ENCODE peak calls at places on chromosomes 13 and 19, in seven cellular contexts. Z, A, B, Y, W, V and M are unnamed samples. For H3K9me3, the result is how much of the 10 kb centered on the place peaks cover.

GRCh38 chr19:7860902-7861618 is 13.1 kb downstream of the PRR36 start:
- DNase-seq in B (no peak), V (peak), Z (no peak), W (no peak), A (no peak), Y (no peak), M (no peak)

GRCh38 chr13:47216176-47216822 is 319.4 kb upstream of the HTR2A start:
- DNase-seq in A (no peak), Z (peak), V (no peak), B (no peak), Y (no peak), W (no peak), M (no peak)

GRCh38 chr19:43675269-43675879 is 5.4 kb upstream of the PLAUR start:
- DNase-seq in Y (peak), B (peak), V (peak), Z (peak), W (peak), A (no peak), M (no peak)

GRCh38 chr13:41934120-41934519 is 26.8 kb downstream of the VWA8 start:
- DNase-seq in Y (no peak), A (no peak), Z (no peak), B (no peak), W (no peak), V (no peak), M (no peak)

GRCh38 chr19:16078759-16079707 is 2.7 kb downstream of the TPM4 start:
- DNase-seq in B (peak), Z (peak), W (peak), A (peak), Y (peak), V (no peak), M (peak)

GRCh38 chr13:111384441-111385181 is 64.2 kb downstream of the TEX29 start:
- DNase-seq in Z (no peak), A (no peak), W (no peak), B (peak), V (no peak), Y (no peak), M (no peak)

GRCh38 chr19:40716031-40716654 is 543 bp downstream of the COQ8B start:
- DNase-seq in V (peak), B (no peak), Z (peak), A (peak), Y (peak), W (no peak), M (no peak)

GRCh38 chr19:49357186-49357585 is 5.0 kb downstream of the TEAD2 start:
- DNase-seq in A (no peak), Z (no peak), W (no peak), B (no peak), V (no peak), Y (no peak), M (no peak)

GRCh38 chr19:40134866-40135265 is 44.1 kb upstream of the ZNF780A start:
- DNase-seq in B (no peak), Z (no peak), V (no peak), W (no peak), A (no peak), Y (no peak), M (no peak)

GRCh38 chr13:99323488-99323887 is 16.3 kb upstream of the GPR183 start:
- DNase-seq in B (no peak), Y (no peak), V (no peak), A (no peak), W (no peak), Z (peak), M (no peak)

GRCh38 chr19:38664503-38665211 is 17.2 kb downstream of the ACTN4 start:
- DNase-seq in W (no peak), B (no peak), Z (no peak), V (no peak), Y (no peak), A (no peak), M (no peak)

GRCh38 chr13:23754506-23754905 is 134.7 kb downstream of the MIPEP start:
- DNase-seq in Z (peak), W (no peak), A (no peak), V (no peak), Y (no peak), B (no peak), M (no peak)

GRCh38 chr19:9991425-9992191 is 18.7 kb downstream of the COL5A3 start:
- DNase-seq in B (no peak), W (no peak), Z (no peak), A (no peak), V (peak), Y (no peak), M (no peak)

DNA sequence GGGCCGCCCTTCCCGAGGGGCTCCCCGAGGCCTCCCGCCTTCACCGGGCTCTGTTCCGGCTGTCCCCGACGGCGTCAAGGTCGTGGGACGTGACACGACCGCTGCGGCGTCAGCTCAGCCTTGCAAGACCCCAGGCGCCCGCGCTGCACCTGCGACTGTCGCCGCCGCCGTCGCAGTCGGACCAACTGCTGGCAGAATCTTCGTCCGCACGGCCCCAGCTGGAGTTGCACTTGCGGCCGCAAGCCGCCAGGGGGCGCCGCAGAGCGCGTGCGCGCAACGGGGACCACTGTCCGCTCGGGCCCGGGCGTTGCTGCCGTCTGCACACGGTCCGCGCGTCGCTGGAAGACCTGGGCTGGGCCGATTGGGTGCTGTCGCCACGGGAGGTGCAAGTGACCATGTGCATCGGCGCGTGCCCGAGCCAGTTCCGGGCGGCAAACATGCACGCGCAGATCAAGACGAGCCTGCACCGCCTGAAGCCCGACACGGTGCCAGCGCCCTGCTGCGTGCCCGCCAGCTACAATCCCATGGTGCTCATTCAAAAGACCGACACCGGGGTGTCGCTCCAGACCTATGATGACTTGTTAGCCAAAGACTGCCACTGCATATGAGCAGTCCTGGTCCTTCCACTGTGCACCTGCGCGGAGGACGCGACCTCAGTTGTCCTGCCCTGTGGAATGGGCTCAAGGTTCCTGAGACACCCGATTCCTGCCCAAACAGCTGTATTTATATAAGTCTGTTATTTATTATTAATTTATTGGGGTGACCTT is 2.6 kb downstream of the GDF15 start:
- DNase-seq in Y (peak), B (peak), V (peak), W (peak), A (peak), Z (no peak), M (peak)
- TF ChIP-seq POLR2A in Y (peak), B (no peak), V (peak), W (no peak), A (no peak), Z (no peak), M (no peak)

GRCh38 chr13:79501538-79502232 is 20.7 kb downstream of the NDFIP2 start:
- DNase-seq in W (no peak), V (no peak), A (no peak), Y (no peak), Z (peak), B (no peak), M (no peak)

GRCh38 chr13:79503473-79504017 is 22.6 kb downstream of the NDFIP2 start:
- DNase-seq in A (no peak), Y (no peak), V (no peak), B (no peak), Z (no peak), W (no peak), M (no peak)

GRCh38 chr13:79500829-79501228 is 19.9 kb downstream of the NDFIP2 start:
- DNase-seq in W (no peak), V (no peak), Y (no peak), B (no peak), A (no peak), Z (no peak), M (no peak)

GRCh38 chr13:79497852-79498251 is 16.9 kb downstream of the NDFIP2 start:
- DNase-seq in W (no peak), Z (no peak), B (no peak), A (no peak), V (no peak), Y (no peak), M (no peak)

GRCh38 chr13:79503069-79503468 is 22.1 kb downstream of the NDFIP2 start:
- DNase-seq in W (no peak), B (no peak), Y (no peak), Z (no peak), V (no peak), A (no peak), M (no peak)
- H3K4me3 ChIP-seq in W (no peak), B (no peak), Y (no peak), Z (no peak), V (no peak), A (no peak), M (no peak)

DNA sequence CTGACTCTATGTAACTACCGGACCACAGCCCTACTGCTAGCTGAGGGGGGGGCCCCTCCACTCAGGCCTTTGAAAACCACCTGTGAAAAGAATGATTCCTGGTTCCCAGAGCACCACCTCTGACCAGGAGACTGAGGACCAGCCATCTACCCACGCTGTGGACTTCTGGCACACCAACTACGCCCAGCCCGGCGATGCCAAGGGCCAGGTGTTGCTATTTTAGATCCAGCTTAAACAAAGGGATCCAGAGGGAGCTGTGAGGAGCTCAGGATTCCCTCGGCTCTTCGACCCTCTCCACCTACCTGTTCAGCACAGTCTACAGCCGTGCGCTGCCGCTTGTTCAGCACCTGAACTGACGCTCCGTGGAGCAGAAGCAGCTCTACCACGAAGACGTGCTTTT is 23.0 kb downstream of the PDCD5 start:
- DNase-seq in B (no peak), W (no peak), V (no peak), A (no peak), Z (no peak), Y (no peak), M (no peak)
- H3K9me3 ChIP-seq in B (under half), W (under half), V (under half), A (under half), Z (under half), Y (under half), M (under half)

DNA sequence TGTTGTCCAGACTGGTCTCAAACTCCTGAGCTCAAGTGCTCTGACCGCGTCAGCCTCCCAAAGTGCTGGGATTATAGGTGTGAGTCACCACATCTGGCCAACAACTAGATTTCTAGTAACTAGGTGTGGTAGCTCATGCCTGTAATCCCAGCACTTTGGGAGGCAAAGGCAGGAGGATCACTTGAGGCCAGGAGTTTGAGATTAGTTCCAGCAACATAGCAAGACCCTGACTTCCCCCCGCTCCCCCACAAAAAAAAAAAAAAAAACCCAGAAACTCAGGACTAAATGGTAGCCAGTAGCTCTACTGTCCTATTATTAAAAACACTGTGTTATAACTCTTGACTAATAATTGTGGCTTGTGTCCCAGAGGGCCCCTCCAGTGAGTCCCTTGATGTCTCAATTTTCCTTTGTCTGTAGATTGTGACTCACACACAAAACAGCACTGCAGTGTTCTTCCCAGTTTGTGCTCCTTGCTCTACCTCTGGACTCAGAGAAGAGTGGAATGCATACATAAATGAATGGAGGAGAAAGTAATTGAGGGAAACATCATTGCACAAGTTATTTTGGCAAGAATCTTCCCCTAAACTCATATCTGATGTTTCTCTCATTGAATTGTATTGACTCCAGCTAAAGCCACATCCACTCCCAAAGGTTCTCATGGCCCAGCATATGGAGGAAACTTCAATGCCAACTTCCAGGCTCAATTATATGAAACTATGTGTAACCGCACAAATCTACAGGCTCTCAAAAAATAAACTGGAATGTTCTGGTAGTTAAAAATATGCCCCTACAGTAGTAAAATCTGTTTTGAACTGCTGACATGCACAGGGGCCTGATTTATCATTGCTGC is 8.8 kb downstream of the TPT1 start:
- DNase-seq in V (no peak), W (no peak), B (no peak), Z (peak), Y (no peak), A (peak), M (no peak)
- TF ChIP-seq POLR2A in V (no peak), W (no peak), B (no peak), Z (peak), Y (no peak), A (no peak), M (no peak)

GRCh38 chr13:36921902-36922301 is 1.9 kb upstream of the SMAD9 start:
- DNase-seq in W (no peak), Z (no peak), Y (no peak), A (no peak), V (no peak), B (no peak), M (no peak)
- H3K4me3 ChIP-seq in W (no peak), Z (no peak), Y (no peak), A (no peak), V (no peak), B (no peak), M (no peak)

DNA sequence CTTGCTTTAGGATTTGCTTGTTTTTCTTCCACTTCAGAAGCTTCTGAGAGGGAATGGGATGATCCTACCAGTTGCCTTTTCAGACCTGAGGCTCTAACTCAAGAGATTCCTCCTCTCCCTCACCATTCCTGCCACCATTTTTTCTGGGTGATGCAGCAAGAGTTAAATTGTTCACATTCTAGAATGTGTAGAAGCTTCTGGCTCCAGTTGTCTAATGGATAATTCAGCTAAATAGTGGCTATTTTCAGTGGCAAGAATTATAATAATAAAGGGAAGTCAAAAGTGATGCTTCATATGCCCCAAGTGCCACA is 20.9 kb downstream of the BBC3 start:
- DNase-seq in V (no peak), W (no peak), Z (no peak), Y (no peak), A (no peak), B (no peak), M (no peak)
- H3K9me3 ChIP-seq in V (under half), W (under half), Z (under half), Y (under half), A (under half), B (under half), M (under half)

GRCh38 chr19:4037301-4037949 is 29.3 kb downstream of the ZBTB7A start:
- DNase-seq in A (no peak), V (no peak), W (no peak), Y (no peak), Z (no peak), B (no peak), M (no peak)
- TF ChIP-seq POLR2A in A (no peak), V (no peak), W (no peak), Y (no peak), Z (no peak), B (no peak), M (no peak)

DNA sequence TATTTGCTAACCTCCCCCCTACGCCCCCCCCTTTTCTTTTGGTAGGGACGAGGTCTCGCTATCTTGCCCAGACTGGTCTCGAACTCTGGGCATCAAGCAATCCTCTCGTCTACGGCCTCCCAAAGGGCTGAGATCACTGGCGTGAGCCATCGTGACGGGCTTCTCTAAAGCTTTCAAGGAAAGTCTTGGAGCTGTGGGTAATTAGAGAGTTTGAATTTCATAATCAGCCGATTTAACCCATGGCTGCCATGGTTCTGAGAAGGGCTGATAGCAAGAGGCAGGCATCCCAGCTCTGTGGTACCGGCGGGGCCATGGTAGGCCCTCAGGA is 679 bp upstream of the ABHD8 start:
- DNase-seq in A (no peak), Z (no peak), V (peak), W (no peak), Y (no peak), B (no peak), M (no peak)
- H3K4me3 ChIP-seq in A (no peak), Z (no peak), V (no peak), W (no peak), Y (no peak), B (peak), M (no peak)

GRCh38 chr13:75341025-75341424 is 140.9 kb downstream of the TBC1D4 start:
- DNase-seq in V (no peak), B (no peak), A (no peak), Y (no peak), W (no peak), Z (no peak), M (no peak)
- H3K9me3 ChIP-seq in V (under half), B (under half), A (under half), Y (under half), W (under half), Z (under half), M (under half)